ENCODE peak calls at places on chromosomes 6 and 20, in five cellular contexts. One of them, this sample, is unnamed.
A peak's percentile ranks its signal among the peaks of the same experiment; 100 is the strongest.

GRCh38 chr6:121848523-121849255 is 413.2 kb downstream of the GJA1 start:
- DNase-seq in ovary: no peak
- DNase-seq in HCT116: no peak
- DNase-seq in endothelial cell of umbilical vein: peak; percentile 27
- DNase-seq in breast epithelium: no peak
- DNase-seq in this sample: no peak

GRCh38 chr6:77462359-77463307 is 658 bp downstream of the HTR1B start:
- DNase-seq in breast epithelium: no peak
- DNase-seq in endothelial cell of umbilical vein: peak; percentile 85
- DNase-seq in ovary: no peak
- DNase-seq in HCT116: no peak
- DNase-seq in this sample: no peak

GRCh38 chr6:16108996-16109658 is 19.8 kb upstream of the MYLIP start:
- DNase-seq in HCT116: no peak
- DNase-seq in endothelial cell of umbilical vein: peak; percentile 54
- DNase-seq in breast epithelium: no peak
- DNase-seq in ovary: no peak
- DNase-seq in this sample: peak; percentile 47

GRCh38 chr6:10565913-10566312 is 44.8 kb downstream of the GCNT2 start:
- DNase-seq in breast epithelium: no peak
- DNase-seq in ovary: no peak
- DNase-seq in endothelial cell of umbilical vein: no peak
- DNase-seq in HCT116: no peak
- DNase-seq in this sample: no peak

GRCh38 chr6:170443151-170443662 is 109.9 kb downstream of the PSMB1 start:
- DNase-seq in ovary: no peak
- DNase-seq in endothelial cell of umbilical vein: no peak
- DNase-seq in breast epithelium: no peak
- DNase-seq in HCT116: no peak
- DNase-seq in this sample: no peak

GRCh38 chr6:53352360-53352759 is 3.6 kb upstream of the ELOVL5 start:
- DNase-seq in endothelial cell of umbilical vein: no peak
- DNase-seq in HCT116: no peak
- DNase-seq in ovary: no peak
- DNase-seq in breast epithelium: no peak
- DNase-seq in this sample: no peak

GRCh38 chr20:36030143-36030542 is 61.8 kb downstream of the CNBD2 start:
- DNase-seq in endothelial cell of umbilical vein: no peak
- DNase-seq in breast epithelium: no peak
- DNase-seq in ovary: peak; percentile 52
- DNase-seq in HCT116: no peak
- DNase-seq in this sample: peak; percentile 22

GRCh38 chr6:37675606-37676005 is 22.1 kb downstream of the MDGA1 start:
- DNase-seq in HCT116: no peak
- DNase-seq in breast epithelium: no peak
- DNase-seq in endothelial cell of umbilical vein: no peak
- DNase-seq in ovary: no peak
- DNase-seq in this sample: no peak

GRCh38 chr20:48904566-48905321 is 16.8 kb upstream of the ARFGEF2 start:
- DNase-seq in HCT116: peak; percentile 37
- DNase-seq in breast epithelium: no peak
- DNase-seq in endothelial cell of umbilical vein: peak; percentile 76
- DNase-seq in ovary: peak; percentile 61
- DNase-seq in this sample: peak; percentile 38

GRCh38 chr6:11172501-11173337 is 59.7 kb downstream of the NEDD9 start:
- DNase-seq in ovary: peak; percentile 66
- DNase-seq in endothelial cell of umbilical vein: peak; percentile 71
- DNase-seq in breast epithelium: peak; percentile 53
- DNase-seq in HCT116: peak; percentile 23
- DNase-seq in this sample: peak; percentile 66

GRCh38 chr6:91127752-91128151 is 540.9 kb upstream of the MAP3K7 start:
- DNase-seq in breast epithelium: no peak
- DNase-seq in endothelial cell of umbilical vein: no peak
- DNase-seq in ovary: no peak
- DNase-seq in HCT116: no peak
- DNase-seq in this sample: no peak

GRCh38 chr6:157790548-157791160 is 32.4 kb upstream of the SNX9 start:
- DNase-seq in endothelial cell of umbilical vein: peak; percentile 27
- DNase-seq in breast epithelium: no peak
- DNase-seq in HCT116: no peak
- DNase-seq in ovary: no peak
- DNase-seq in this sample: no peak

GRCh38 chr6:112044856-112045255 is 9.0 kb upstream of the CCN6 start:
- DNase-seq in breast epithelium: no peak
- DNase-seq in endothelial cell of umbilical vein: no peak
- DNase-seq in ovary: no peak
- DNase-seq in HCT116: no peak
- DNase-seq in this sample: peak; percentile 61

GRCh38 chr20:59082077-59082740 is 39.6 kb upstream of the PRELID3B start:
- DNase-seq in ovary: no peak
- DNase-seq in endothelial cell of umbilical vein: no peak
- DNase-seq in HCT116: peak; percentile 23
- DNase-seq in breast epithelium: no peak
- DNase-seq in this sample: no peak

GRCh38 chr6:25556516-25556915 is 95.5 kb upstream of the SCGN start:
- DNase-seq in ovary: peak; percentile 78
- DNase-seq in HCT116: peak; percentile 71
- DNase-seq in endothelial cell of umbilical vein: peak; percentile 83
- DNase-seq in breast epithelium: peak; percentile 58
- DNase-seq in this sample: peak; percentile 73

GRCh38 chr6:31836676-31837611 is 9.4 kb downstream of the HSPA1B start:
- DNase-seq in breast epithelium: no peak
- DNase-seq in HCT116: no peak
- DNase-seq in endothelial cell of umbilical vein: peak; percentile 30
- DNase-seq in ovary: no peak
- DNase-seq in this sample: no peak

GRCh38 chr6:31838968-31839367 is 11.4 kb downstream of the HSPA1B start:
- DNase-seq in ovary: no peak
- DNase-seq in HCT116: no peak
- DNase-seq in breast epithelium: no peak
- DNase-seq in endothelial cell of umbilical vein: no peak
- DNase-seq in this sample: no peak

GRCh38 chr6:31834704-31835375 is 7.3 kb downstream of the HSPA1B start:
- DNase-seq in ovary: peak; percentile 81
- DNase-seq in HCT116: peak; percentile 51
- DNase-seq in endothelial cell of umbilical vein: peak; percentile 83
- DNase-seq in breast epithelium: peak; percentile 66
- DNase-seq in this sample: peak; percentile 79

GRCh38 chr6:31836036-31836675 is 8.6 kb downstream of the HSPA1B start:
- DNase-seq in ovary: no peak
- DNase-seq in endothelial cell of umbilical vein: no peak
- DNase-seq in HCT116: no peak
- DNase-seq in breast epithelium: no peak
- DNase-seq in this sample: no peak

DNA sequence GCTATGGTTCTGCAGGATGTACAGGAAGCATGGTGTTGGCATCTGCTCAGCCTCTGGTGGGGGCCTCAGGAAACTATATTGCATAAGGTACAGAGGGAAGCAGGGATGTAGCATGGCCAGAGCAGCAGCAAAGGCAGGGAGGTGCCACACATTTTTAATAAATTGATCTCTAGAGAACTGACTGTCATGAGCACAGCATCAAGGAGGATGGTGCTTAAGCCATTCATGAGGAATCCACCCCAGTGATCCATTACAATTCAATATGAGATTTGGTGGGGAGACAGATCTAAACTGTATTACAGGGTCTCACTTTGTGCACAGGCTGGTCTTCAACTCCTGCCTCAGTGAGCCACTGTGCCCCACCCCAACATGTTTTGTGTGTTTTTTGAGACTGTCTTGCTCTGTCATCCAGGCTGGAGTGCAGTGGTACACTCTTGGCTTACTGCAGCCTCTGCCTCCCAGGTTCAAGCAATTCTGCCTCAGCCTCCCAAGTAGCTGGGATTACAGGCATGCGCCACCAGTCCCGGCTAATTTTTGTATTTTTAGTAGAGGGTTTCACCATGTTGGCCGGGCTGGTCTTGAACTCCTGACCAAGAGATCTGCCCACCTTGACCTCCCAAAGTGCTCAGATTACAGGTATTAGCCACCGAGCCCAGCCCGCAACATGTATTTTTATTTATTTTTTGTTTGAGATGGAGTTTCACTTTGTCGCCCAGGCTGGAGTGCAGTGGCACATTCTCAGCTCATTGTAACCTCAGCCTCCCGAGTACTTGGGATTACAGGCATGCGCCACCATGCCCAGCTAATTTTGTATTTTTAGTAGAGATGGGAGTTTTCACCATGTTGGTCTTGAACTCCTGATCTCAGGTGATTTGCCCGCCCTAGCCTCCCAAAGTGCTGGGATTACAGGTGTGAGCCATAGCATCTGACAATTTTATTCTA is 10.3 kb downstream of the HSPA1B start:
- DNase-seq in HCT116: no peak
- DNase-seq in breast epithelium: no peak
- DNase-seq in ovary: no peak
- DNase-seq in endothelial cell of umbilical vein: no peak
- DNase-seq in this sample: no peak
- TF ChIP-seq POLR2A in HCT116: no peak
- TF ChIP-seq POLR2A in breast epithelium: no peak
- TF ChIP-seq POLR2A in ovary: no peak
- TF ChIP-seq POLR2A in endothelial cell of umbilical vein: no peak
- TF ChIP-seq POLR2A in this sample: no peak

DNA sequence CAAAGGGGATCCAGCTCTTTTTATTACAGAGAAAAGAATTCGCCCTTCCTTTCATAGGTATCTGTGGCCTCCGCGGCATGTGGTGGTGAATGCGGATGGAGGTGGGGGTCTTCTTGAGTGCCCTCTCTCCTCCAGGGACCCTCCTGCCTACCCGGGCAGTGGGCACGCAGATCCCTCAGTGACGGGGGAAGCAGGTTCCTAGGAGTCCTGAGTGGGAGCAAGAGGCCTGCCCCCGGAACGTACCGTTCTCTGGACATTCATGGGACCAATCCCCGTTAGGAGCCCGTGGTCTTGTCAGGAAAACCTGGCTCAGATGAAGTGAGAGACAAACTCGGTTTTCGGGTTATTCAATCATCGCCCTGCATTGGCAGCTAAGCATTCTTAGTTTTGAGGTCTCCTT is 56.4 kb downstream of the SMOC2 start:
- DNase-seq in HCT116: no peak
- DNase-seq in ovary: no peak
- DNase-seq in endothelial cell of umbilical vein: no peak
- DNase-seq in breast epithelium: no peak
- DNase-seq in this sample: no peak
- H3K4me3 ChIP-seq in HCT116: no peak overlapping the region
- H3K4me3 ChIP-seq in ovary: no peak overlapping the region
- H3K4me3 ChIP-seq in endothelial cell of umbilical vein: no peak overlapping the region
- H3K4me3 ChIP-seq in breast epithelium: no peak overlapping the region
- H3K4me3 ChIP-seq in this sample: no peak overlapping the region

GRCh38 chr20:54929191-54929590 is 453.8 kb downstream of the DOK5 start:
- DNase-seq in ovary: no peak
- DNase-seq in HCT116: no peak
- DNase-seq in breast epithelium: no peak
- DNase-seq in endothelial cell of umbilical vein: no peak
- DNase-seq in this sample: no peak
- H3K9me3 ChIP-seq in ovary: no peaks in the 10 kb centered on the region
- H3K9me3 ChIP-seq in HCT116: peaks cover 18% of the 10 kb centered on the region
- H3K9me3 ChIP-seq in breast epithelium: no peaks in the 10 kb centered on the region
- H3K9me3 ChIP-seq in endothelial cell of umbilical vein: no peaks in the 10 kb centered on the region
- H3K9me3 ChIP-seq in this sample: no peaks in the 10 kb centered on the region

DNA sequence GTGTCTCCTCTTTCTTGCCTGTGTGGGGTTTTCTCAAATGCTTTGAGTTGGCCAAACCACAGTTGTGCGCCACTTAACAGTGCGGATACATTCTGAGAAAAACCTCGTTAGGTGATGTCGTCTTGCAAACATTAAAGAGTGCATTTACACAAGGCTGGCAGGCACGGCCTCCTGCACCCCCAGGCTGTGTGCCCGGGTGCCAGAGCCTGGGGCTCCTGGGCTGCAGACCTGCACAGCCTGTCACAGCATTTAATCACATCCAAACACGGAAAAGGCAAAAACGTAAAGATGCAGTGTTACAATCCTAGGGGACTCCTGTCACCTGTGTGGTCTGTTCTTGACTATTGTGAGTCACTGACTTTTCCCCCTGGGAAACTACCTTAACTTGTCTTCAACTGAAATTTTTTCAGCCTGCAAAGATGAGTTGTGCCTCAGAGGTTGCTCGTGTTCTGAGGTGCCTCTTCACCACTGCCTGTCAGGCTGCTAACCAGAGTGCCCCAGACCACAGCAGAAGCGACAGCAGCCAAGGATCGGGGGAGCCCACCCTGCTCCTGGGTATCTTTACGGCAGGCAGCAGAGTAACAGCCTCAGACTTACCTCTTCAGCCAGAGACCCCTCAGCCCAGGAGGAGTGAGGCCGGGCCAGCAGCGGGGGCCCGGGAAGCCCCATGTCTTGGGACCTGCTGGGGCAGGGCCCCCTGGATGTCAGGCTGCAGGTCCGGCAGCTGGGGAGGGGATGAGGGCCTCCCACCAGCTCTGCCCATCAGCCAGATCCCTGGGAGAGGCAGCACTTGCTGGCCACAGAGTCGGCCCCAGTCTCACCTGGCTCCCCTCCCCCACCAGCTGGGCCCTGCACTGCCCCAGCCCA is 683 bp upstream of the C20orf204 start:
- DNase-seq in breast epithelium: no peak
- DNase-seq in HCT116: no peak
- DNase-seq in endothelial cell of umbilical vein: no peak
- DNase-seq in ovary: no peak
- DNase-seq in this sample: no peak
- TF ChIP-seq POLR2A in breast epithelium: no peak
- TF ChIP-seq POLR2A in HCT116: no peak
- TF ChIP-seq POLR2A in endothelial cell of umbilical vein: peak; percentile 15
- TF ChIP-seq POLR2A in ovary: no peak
- TF ChIP-seq POLR2A in this sample: no peak

GRCh38 chr6:133289733-133290306 is 48.7 kb downstream of the EYA4 start:
- DNase-seq in HCT116: no peak
- DNase-seq in endothelial cell of umbilical vein: no peak
- DNase-seq in ovary: no peak
- DNase-seq in breast epithelium: no peak
- DNase-seq in this sample: no peak
- H3K4me3 ChIP-seq in HCT116: no peak overlapping the region
- H3K4me3 ChIP-seq in endothelial cell of umbilical vein: no peak overlapping the region
- H3K4me3 ChIP-seq in ovary: no peak overlapping the region
- H3K4me3 ChIP-seq in breast epithelium: no peak overlapping the region
- H3K4me3 ChIP-seq in this sample: no peak overlapping the region

DNA sequence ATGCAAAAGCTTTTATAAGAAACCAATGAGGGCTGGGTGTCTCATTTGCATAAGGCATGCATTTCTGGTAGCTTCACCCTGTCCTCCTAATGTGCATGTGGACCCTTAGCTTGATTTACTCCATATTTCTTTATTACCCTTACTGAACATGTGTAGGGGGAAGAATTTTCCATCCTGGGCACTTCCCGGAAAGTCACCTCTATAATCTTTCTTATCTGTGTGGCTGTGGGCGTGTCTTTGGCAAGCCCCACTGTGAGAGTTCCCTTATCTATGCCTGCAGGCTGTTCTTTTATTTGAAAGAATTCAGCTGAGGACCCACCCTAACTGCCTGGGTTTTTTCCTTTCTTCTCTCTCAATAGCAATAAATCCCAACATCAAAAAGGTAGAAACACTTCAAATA is 627.8 kb downstream of the DOK5 start:
- DNase-seq in ovary: no peak
- DNase-seq in endothelial cell of umbilical vein: no peak
- DNase-seq in HCT116: no peak
- DNase-seq in breast epithelium: no peak
- DNase-seq in this sample: no peak
- H3K9me3 ChIP-seq in ovary: no peaks in the 10 kb centered on the region
- H3K9me3 ChIP-seq in endothelial cell of umbilical vein: peaks cover 3% of the 10 kb centered on the region
- H3K9me3 ChIP-seq in HCT116: peaks cover 11% of the 10 kb centered on the region
- H3K9me3 ChIP-seq in breast epithelium: no peaks in the 10 kb centered on the region
- H3K9me3 ChIP-seq in this sample: no peaks in the 10 kb centered on the region

GRCh38 chr6:44109212-44109611 is 18.0 kb downstream of the MRPL14 start:
- DNase-seq in endothelial cell of umbilical vein: no peak
- DNase-seq in HCT116: no peak
- DNase-seq in ovary: no peak
- DNase-seq in breast epithelium: no peak
- DNase-seq in this sample: no peak
- TF ChIP-seq POLR2A in endothelial cell of umbilical vein: no peak
- TF ChIP-seq POLR2A in HCT116: no peak
- TF ChIP-seq POLR2A in ovary: no peak
- TF ChIP-seq POLR2A in breast epithelium: no peak
- TF ChIP-seq POLR2A in this sample: no peak

GRCh38 chr6:109453594-109454482 is 1.7 kb downstream of the MICAL1 start:
- DNase-seq in ovary: no peak
- DNase-seq in endothelial cell of umbilical vein: no peak
- DNase-seq in breast epithelium: no peak
- DNase-seq in HCT116: no peak
- DNase-seq in this sample: peak; percentile 51
- H3K4me3 ChIP-seq in ovary: no peak overlapping the region
- H3K4me3 ChIP-seq in endothelial cell of umbilical vein: no peak overlapping the region
- H3K4me3 ChIP-seq in breast epithelium: no peak overlapping the region
- H3K4me3 ChIP-seq in HCT116: no peak overlapping the region
- H3K4me3 ChIP-seq in this sample: no peak overlapping the region

This sample was measured in uterus.